ENCODE peak calls at places on chromosomes 7 and 10, in nine cellular contexts. One of them, this sample, is unnamed.

GRCh38 chr7:461118-461452 is 58.6 kb downstream of the PDGFA start:
- DNase-seq in brain microvascular endothelial cell: no peak
- DNase-seq in neuronal stem cell: no peak
- DNase-seq in hepatocyte: no peak
- DNase-seq in H1: no peak
- DNase-seq in dorsolateral prefrontal cortex: no peak
- DNase-seq in SJSA1: no peak
- DNase-seq in uterus: no peak
- DNase-seq in CD4-positive, CD25-positive, alpha-beta regulatory T cell: no peak
- DNase-seq in this sample: no peak

GRCh38 chr7:134741901-134742635 is 37.4 kb upstream of the CALD1 start:
- DNase-seq in CD4-positive, CD25-positive, alpha-beta regulatory T cell: no peak
- DNase-seq in SJSA1: peak; percentile 95
- DNase-seq in hepatocyte: no peak
- DNase-seq in dorsolateral prefrontal cortex: no peak
- DNase-seq in neuronal stem cell: no peak
- DNase-seq in brain microvascular endothelial cell: peak; percentile 78
- DNase-seq in uterus: peak; percentile 32
- DNase-seq in H1: no peak
- DNase-seq in this sample: no peak

GRCh38 chr10:71233491-71233892 is 21.1 kb downstream of the UNC5B start:
- DNase-seq in brain microvascular endothelial cell: no peak
- DNase-seq in hepatocyte: no peak
- DNase-seq in neuronal stem cell: no peak
- DNase-seq in uterus: no peak
- DNase-seq in dorsolateral prefrontal cortex: no peak
- DNase-seq in H1: no peak
- DNase-seq in SJSA1: no peak
- DNase-seq in CD4-positive, CD25-positive, alpha-beta regulatory T cell: no peak
- DNase-seq in this sample: no peak

GRCh38 chr10:126376956-126377355 is 11.3 kb downstream of the ADAM12 start:
- DNase-seq in dorsolateral prefrontal cortex: no peak
- DNase-seq in SJSA1: no peak
- DNase-seq in neuronal stem cell: no peak
- DNase-seq in brain microvascular endothelial cell: peak; percentile 59
- DNase-seq in CD4-positive, CD25-positive, alpha-beta regulatory T cell: no peak
- DNase-seq in uterus: no peak
- DNase-seq in H1: no peak
- DNase-seq in hepatocyte: no peak
- DNase-seq in this sample: no peak

GRCh38 chr10:124912487-124912886 is 29.4 kb upstream of the ZRANB1 start:
- DNase-seq in CD4-positive, CD25-positive, alpha-beta regulatory T cell: no peak
- DNase-seq in uterus: no peak
- DNase-seq in neuronal stem cell: no peak
- DNase-seq in dorsolateral prefrontal cortex: no peak
- DNase-seq in brain microvascular endothelial cell: no peak
- DNase-seq in SJSA1: no peak
- DNase-seq in H1: no peak
- DNase-seq in hepatocyte: no peak
- DNase-seq in this sample: no peak

GRCh38 chr10:110618206-110618605 is 25.9 kb upstream of the RBM20 start:
- DNase-seq in uterus: no peak
- DNase-seq in SJSA1: no peak
- DNase-seq in dorsolateral prefrontal cortex: no peak
- DNase-seq in hepatocyte: no peak
- DNase-seq in H1: no peak
- DNase-seq in brain microvascular endothelial cell: no peak
- DNase-seq in neuronal stem cell: no peak
- DNase-seq in CD4-positive, CD25-positive, alpha-beta regulatory T cell: no peak
- DNase-seq in this sample: no peak

GRCh38 chr7:47294569-47295222 is 287.2 kb downstream of the TNS3 start:
- DNase-seq in neuronal stem cell: no peak
- DNase-seq in H1: peak; percentile 13
- DNase-seq in hepatocyte: no peak
- DNase-seq in SJSA1: no peak
- DNase-seq in brain microvascular endothelial cell: no peak
- DNase-seq in dorsolateral prefrontal cortex: no peak
- DNase-seq in uterus: no peak
- DNase-seq in CD4-positive, CD25-positive, alpha-beta regulatory T cell: no peak
- DNase-seq in this sample: no peak

GRCh38 chr10:126508535-126509040 is 120.3 kb upstream of the ADAM12 start:
- DNase-seq in H1: no peak
- DNase-seq in CD4-positive, CD25-positive, alpha-beta regulatory T cell: no peak
- DNase-seq in uterus: no peak
- DNase-seq in neuronal stem cell: no peak
- DNase-seq in SJSA1: no peak
- DNase-seq in dorsolateral prefrontal cortex: no peak
- DNase-seq in hepatocyte: peak; percentile 29
- DNase-seq in brain microvascular endothelial cell: no peak
- DNase-seq in this sample: no peak

GRCh38 chr7:80053098-80053497 is 81.5 kb upstream of the GNAI1 start:
- DNase-seq in dorsolateral prefrontal cortex: no peak
- DNase-seq in brain microvascular endothelial cell: no peak
- DNase-seq in H1: no peak
- DNase-seq in hepatocyte: peak; percentile 16
- DNase-seq in neuronal stem cell: no peak
- DNase-seq in SJSA1: no peak
- DNase-seq in uterus: no peak
- DNase-seq in CD4-positive, CD25-positive, alpha-beta regulatory T cell: no peak
- DNase-seq in this sample: no peak

GRCh38 chr10:120108941-120109340 is 216.4 kb downstream of the SEC23IP start:
- DNase-seq in uterus: no peak
- DNase-seq in SJSA1: no peak
- DNase-seq in CD4-positive, CD25-positive, alpha-beta regulatory T cell: no peak
- DNase-seq in hepatocyte: no peak
- DNase-seq in H1: no peak
- DNase-seq in brain microvascular endothelial cell: no peak
- DNase-seq in dorsolateral prefrontal cortex: no peak
- DNase-seq in neuronal stem cell: no peak
- DNase-seq in this sample: no peak

GRCh38 chr10:17528296-17528862 is 74.0 kb upstream of the ST8SIA6 start:
- DNase-seq in hepatocyte: no peak
- DNase-seq in CD4-positive, CD25-positive, alpha-beta regulatory T cell: no peak
- DNase-seq in SJSA1: no peak
- DNase-seq in dorsolateral prefrontal cortex: no peak
- DNase-seq in uterus: no peak
- DNase-seq in brain microvascular endothelial cell: no peak
- DNase-seq in H1: no peak
- DNase-seq in neuronal stem cell: no peak
- DNase-seq in this sample: no peak

GRCh38 chr7:41039386-41040315 is 663.2 kb downstream of the INHBA start:
- DNase-seq in SJSA1: no peak
- DNase-seq in neuronal stem cell: no peak
- DNase-seq in uterus: no peak
- DNase-seq in dorsolateral prefrontal cortex: no peak
- DNase-seq in H1: peak; percentile 22
- DNase-seq in brain microvascular endothelial cell: no peak
- DNase-seq in hepatocyte: no peak
- DNase-seq in CD4-positive, CD25-positive, alpha-beta regulatory T cell: no peak
- DNase-seq in this sample: no peak

DNA sequence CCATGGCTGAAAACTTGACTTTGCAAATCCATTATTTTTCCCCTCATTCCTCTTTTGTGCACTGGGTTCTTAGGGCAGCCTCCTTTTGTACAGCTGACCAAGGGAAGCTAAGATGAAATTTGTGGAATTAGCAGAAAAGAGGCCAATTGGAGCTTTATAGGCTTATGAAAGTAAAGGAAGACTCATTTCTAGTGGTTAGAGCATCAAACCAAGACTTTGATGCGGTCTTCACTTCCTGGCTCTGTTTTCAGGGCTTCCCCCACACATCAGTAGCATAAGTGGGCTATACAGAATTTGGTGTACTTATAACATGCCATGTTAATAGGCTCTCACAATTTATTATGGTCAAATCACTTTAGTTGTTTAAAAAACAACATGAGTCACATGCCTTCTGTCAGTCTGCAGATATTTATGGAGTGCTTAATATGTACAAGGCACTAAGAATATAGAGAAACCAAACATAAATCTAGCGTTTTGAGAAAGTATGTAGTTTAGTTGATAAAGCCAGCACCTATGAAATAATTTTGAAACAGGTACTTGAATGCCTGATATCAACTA is 5.7 kb downstream of the AUTS2 start:
- DNase-seq in CD4-positive, CD25-positive, alpha-beta regulatory T cell: no peak
- DNase-seq in neuronal stem cell: no peak
- DNase-seq in brain microvascular endothelial cell: no peak
- DNase-seq in H1: no peak
- DNase-seq in SJSA1: no peak
- DNase-seq in dorsolateral prefrontal cortex: no peak
- DNase-seq in uterus: no peak
- DNase-seq in hepatocyte: no peak
- DNase-seq in this sample: no peak
- H3K4me3 ChIP-seq in CD4-positive, CD25-positive, alpha-beta regulatory T cell: no peak overlapping the region
- H3K4me3 ChIP-seq in neuronal stem cell: no peak overlapping the region
- H3K4me3 ChIP-seq in brain microvascular endothelial cell: no peak overlapping the region
- H3K4me3 ChIP-seq in H1: no peak overlapping the region
- H3K4me3 ChIP-seq in SJSA1: no peak overlapping the region
- H3K4me3 ChIP-seq in dorsolateral prefrontal cortex: no peak overlapping the region
- H3K4me3 ChIP-seq in uterus: no peak overlapping the region
- H3K4me3 ChIP-seq in hepatocyte: no peak overlapping the region
- H3K4me3 ChIP-seq in this sample: no peak overlapping the region

DNA sequence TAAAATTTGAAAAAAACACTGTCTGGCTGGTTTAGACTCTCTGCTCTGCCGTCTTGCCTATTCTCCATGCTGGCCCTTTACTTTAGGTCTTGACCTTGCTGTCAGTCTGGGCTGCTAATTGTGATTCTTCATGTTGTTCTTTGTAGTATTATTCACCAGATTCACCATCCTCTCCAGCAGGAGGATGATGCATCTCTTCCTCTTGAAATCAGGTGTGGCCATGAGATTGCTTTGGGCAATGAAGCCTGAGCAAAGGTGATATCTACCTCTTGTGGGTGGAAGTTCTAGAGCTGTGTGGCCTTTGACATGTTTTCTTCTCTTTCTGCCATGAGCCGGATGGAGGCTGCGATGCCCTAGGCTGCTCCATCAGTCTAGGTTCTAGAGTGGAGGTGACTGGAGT is 51.3 kb upstream of the ITPRID1 start:
- DNase-seq in hepatocyte: no peak
- DNase-seq in neuronal stem cell: no peak
- DNase-seq in SJSA1: no peak
- DNase-seq in dorsolateral prefrontal cortex: no peak
- DNase-seq in uterus: no peak
- DNase-seq in CD4-positive, CD25-positive, alpha-beta regulatory T cell: no peak
- DNase-seq in H1: no peak
- DNase-seq in brain microvascular endothelial cell: no peak
- DNase-seq in this sample: no peak
- H3K27me3 ChIP-seq in hepatocyte: no peaks in the 10 kb centered on the region
- H3K27me3 ChIP-seq in neuronal stem cell: no peaks in the 10 kb centered on the region
- H3K27me3 ChIP-seq in SJSA1: peaks cover 15% of the 10 kb centered on the region
- H3K27me3 ChIP-seq in dorsolateral prefrontal cortex: no peaks in the 10 kb centered on the region
- H3K27me3 ChIP-seq in uterus: no peaks in the 10 kb centered on the region
- H3K27me3 ChIP-seq in CD4-positive, CD25-positive, alpha-beta regulatory T cell: no peaks in the 10 kb centered on the region
- H3K27me3 ChIP-seq in H1: peaks cover 10% of the 10 kb centered on the region
- H3K27me3 ChIP-seq in brain microvascular endothelial cell: no peaks in the 10 kb centered on the region
- H3K27me3 ChIP-seq in this sample: no peaks in the 10 kb centered on the region

DNA sequence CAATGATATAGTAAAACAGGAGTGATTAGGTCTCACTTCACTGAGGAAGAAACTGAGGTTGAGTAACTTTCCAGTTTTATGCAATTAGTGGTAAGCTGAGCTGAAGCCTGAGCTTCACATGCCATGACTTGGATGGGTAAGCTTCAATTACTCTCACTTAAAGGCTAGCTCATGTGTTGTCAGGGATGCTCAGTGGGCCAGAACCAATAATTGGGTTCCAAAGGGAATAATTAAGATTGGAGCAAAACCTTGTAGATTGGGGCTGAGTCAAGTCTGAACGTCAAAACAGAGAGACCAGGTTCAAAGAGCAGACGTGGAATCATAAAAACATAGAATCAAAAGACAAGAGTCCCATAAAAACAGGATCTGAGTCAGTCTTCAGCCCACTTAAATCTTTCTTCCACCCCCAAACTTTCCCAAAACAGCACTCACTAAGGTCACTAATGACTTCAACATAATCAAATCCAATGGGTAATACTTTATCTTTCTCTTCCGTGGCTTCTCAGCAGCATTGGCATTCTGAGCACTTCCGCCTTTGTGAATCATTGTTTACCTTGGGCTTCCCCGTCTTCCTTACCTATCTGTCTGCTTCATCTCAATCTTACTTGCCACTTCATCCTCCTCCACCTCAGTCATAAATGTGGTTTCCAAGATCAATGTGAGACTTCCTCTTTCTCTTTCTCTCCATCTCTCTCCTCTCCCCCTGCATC is 23.0 kb upstream of the EGFR start:
- DNase-seq in H1: no peak
- DNase-seq in hepatocyte: peak; percentile 39
- DNase-seq in uterus: no peak
- DNase-seq in CD4-positive, CD25-positive, alpha-beta regulatory T cell: no peak
- DNase-seq in dorsolateral prefrontal cortex: no peak
- DNase-seq in neuronal stem cell: no peak
- DNase-seq in SJSA1: no peak
- DNase-seq in brain microvascular endothelial cell: peak; percentile 80
- DNase-seq in this sample: no peak
- H3K27ac ChIP-seq in H1: no peak overlapping the region
- H3K27ac ChIP-seq in hepatocyte: peak overlapping the region; percentile 71
- H3K27ac ChIP-seq in uterus: no peak overlapping the region
- H3K27ac ChIP-seq in CD4-positive, CD25-positive, alpha-beta regulatory T cell: no peak overlapping the region
- H3K27ac ChIP-seq in dorsolateral prefrontal cortex: no peak overlapping the region
- H3K27ac ChIP-seq in neuronal stem cell: no peak overlapping the region
- H3K27ac ChIP-seq in SJSA1: no peak overlapping the region
- H3K27ac ChIP-seq in brain microvascular endothelial cell: peak overlapping the region; percentile 74
- H3K27ac ChIP-seq in this sample: no peak overlapping the region

GRCh38 chr10:132306951-132307751 is 599 bp downstream of the STK32C start:
- DNase-seq in uterus: no peak
- DNase-seq in hepatocyte: peak; percentile 77
- DNase-seq in SJSA1: no peak
- DNase-seq in dorsolateral prefrontal cortex: no peak
- DNase-seq in brain microvascular endothelial cell: no peak
- DNase-seq in neuronal stem cell: no peak
- DNase-seq in H1: no peak
- DNase-seq in CD4-positive, CD25-positive, alpha-beta regulatory T cell: peak; percentile 42
- DNase-seq in this sample: peak; percentile 21
- H3K4me3 ChIP-seq in uterus: peak overlapping the region; percentile 25
- H3K4me3 ChIP-seq in hepatocyte: peak overlapping the region; percentile 72
- H3K4me3 ChIP-seq in SJSA1: peak overlapping the region; percentile 67
- H3K4me3 ChIP-seq in dorsolateral prefrontal cortex: peak overlapping the region; percentile 99
- H3K4me3 ChIP-seq in brain microvascular endothelial cell: peak overlapping the region; percentile 51
- H3K4me3 ChIP-seq in neuronal stem cell: peak overlapping the region; percentile 83
- H3K4me3 ChIP-seq in H1: peak overlapping the region; percentile 25
- H3K4me3 ChIP-seq in CD4-positive, CD25-positive, alpha-beta regulatory T cell: no peak overlapping the region
- H3K4me3 ChIP-seq in this sample: peak overlapping the region; percentile 57

GRCh38 chr7:142797342-142797798 is 26.6 kb downstream of the PRSS2 start:
- DNase-seq in CD4-positive, CD25-positive, alpha-beta regulatory T cell: peak; percentile 45
- DNase-seq in hepatocyte: no peak
- DNase-seq in H1: no peak
- DNase-seq in brain microvascular endothelial cell: no peak
- DNase-seq in neuronal stem cell: no peak
- DNase-seq in dorsolateral prefrontal cortex: no peak
- DNase-seq in uterus: no peak
- DNase-seq in SJSA1: no peak
- DNase-seq in this sample: no peak
- H3K27me3 ChIP-seq in CD4-positive, CD25-positive, alpha-beta regulatory T cell: no peaks in the 10 kb centered on the region
- H3K27me3 ChIP-seq in hepatocyte: peaks cover 80% of the 10 kb centered on the region
- H3K27me3 ChIP-seq in H1: peaks cover 33% of the 10 kb centered on the region
- H3K27me3 ChIP-seq in brain microvascular endothelial cell: no peaks in the 10 kb centered on the region
- H3K27me3 ChIP-seq in neuronal stem cell: peaks cover 12% of the 10 kb centered on the region
- H3K27me3 ChIP-seq in dorsolateral prefrontal cortex: peaks cover 23% of the 10 kb centered on the region
- H3K27me3 ChIP-seq in uterus: peaks cover 10% of the 10 kb centered on the region
- H3K27me3 ChIP-seq in SJSA1: peaks cover 67% of the 10 kb centered on the region
- H3K27me3 ChIP-seq in this sample: no peaks in the 10 kb centered on the region

GRCh38 chr7:106448346-106448991 is 163.7 kb upstream of the NAMPT start:
- DNase-seq in neuronal stem cell: no peak
- DNase-seq in CD4-positive, CD25-positive, alpha-beta regulatory T cell: no peak
- DNase-seq in dorsolateral prefrontal cortex: no peak
- DNase-seq in H1: no peak
- DNase-seq in brain microvascular endothelial cell: no peak
- DNase-seq in hepatocyte: no peak
- DNase-seq in uterus: no peak
- DNase-seq in SJSA1: no peak
- DNase-seq in this sample: no peak
- H3K27ac ChIP-seq in neuronal stem cell: no peak overlapping the region
- H3K27ac ChIP-seq in CD4-positive, CD25-positive, alpha-beta regulatory T cell: no peak overlapping the region
- H3K27ac ChIP-seq in dorsolateral prefrontal cortex: no peak overlapping the region
- H3K27ac ChIP-seq in H1: no peak overlapping the region
- H3K27ac ChIP-seq in brain microvascular endothelial cell: no peak overlapping the region
- H3K27ac ChIP-seq in hepatocyte: no peak overlapping the region
- H3K27ac ChIP-seq in uterus: no peak overlapping the region
- H3K27ac ChIP-seq in SJSA1: no peak overlapping the region
- H3K27ac ChIP-seq in this sample: no peak overlapping the region